ENCODE peak calls at places on chromosomes 13 and 19, in five cellular contexts. S is NCI-H510A treated with DMSO at 0.1 percent for 48 hours; H is neural progenitor cell; J is tibial nerve; M is stimulated activated CD8-positive, alpha-beta memory T cell treated with anti-CD3 and anti-CD28 coated beads, Interleukin-15, amount 100 ng/mL, for 4 hours. B is an unnamed sample.

GRCh38 chr19:27776524-27776923 is 1436.4 kb downstream of the UQCRFS1 start:
- DNase-seq in M (no peak), H (no peak), J (no peak), S (no peak), B (no peak)

GRCh38 chr19:2385053-2385721 is 25.1 kb downstream of the TMPRSS9 start:
- DNase-seq in J (no peak), S (no peak), H (peak), M (no peak), B (peak)

GRCh38 chr13:46386996-46387851 is at the start of gene RUBCNL:
- DNase-seq in M (no peak), S (no peak), H (peak), J (no peak), B (no peak)

GRCh38 chr13:35086667-35087066 is 144.6 kb downstream of the NBEA start:
- DNase-seq in S (no peak), H (no peak), M (no peak), J (no peak), B (no peak)

GRCh38 chr19:38515906-38516305 is 82.4 kb downstream of the RYR1 start:
- DNase-seq in M (no peak), S (no peak), H (no peak), J (no peak), B (no peak)

GRCh38 chr19:17735410-17735809 is 15.9 kb upstream of the FCHO1 start:
- DNase-seq in S (no peak), J (no peak), M (no peak), H (no peak), B (no peak)

GRCh38 chr19:2551864-2552185 is 75.9 kb downstream of the GADD45B start:
- DNase-seq in J (no peak), S (no peak), M (no peak), H (no peak), B (no peak)

GRCh38 chr19:54141356-54141755 is 3.8 kb downstream of the CNOT3 start:
- DNase-seq in J (no peak), M (no peak), S (no peak), H (no peak), B (no peak)

GRCh38 chr13:97880298-97880675 is 73.2 kb upstream of the IPO5 start:
- DNase-seq in H (no peak), J (no peak), M (no peak), S (no peak), B (no peak)

GRCh38 chr13:41500501-41500900 is 43.2 kb downstream of the RGCC start:
- DNase-seq in S (no peak), M (no peak), H (no peak), J (no peak), B (no peak)

GRCh38 chr19:10332158-10332964 is 968 bp downstream of the RAVER1 start:
- DNase-seq in J (no peak), H (no peak), S (no peak), M (no peak), B (no peak)

GRCh38 chr19:351976-352625 is 7.5 kb upstream of the MIER2 start:
- DNase-seq in M (no peak), J (no peak), S (no peak), H (no peak), B (no peak)

GRCh38 chr13:32126298-32126697 is 94.7 kb downstream of the FRY start:
- DNase-seq in M (no peak), H (no peak), S (no peak), J (no peak), B (no peak)

GRCh38 chr13:37074703-37075102 is 15.2 kb upstream of the SUPT20H start:
- DNase-seq in H (peak), J (no peak), S (peak), M (no peak), B (no peak)

GRCh38 chr19:56476671-56477428 is at the start of gene ZNF667:
- DNase-seq in M (peak), S (no peak), J (peak), H (peak), B (no peak)

GRCh38 chr13:40115456-40115855 is 460.0 kb downstream of the COG6 start:
- DNase-seq in M (no peak), J (no peak), S (no peak), H (no peak), B (no peak)

GRCh38 chr19:55251296-55252081 is 7.3 kb downstream of the PPP6R1 start:
- DNase-seq in S (no peak), M (peak), J (no peak), H (no peak), B (no peak)

GRCh38 chr19:34712606-34713261 is 21.3 kb upstream of the ZNF181 start:
- DNase-seq in J (no peak), S (peak), M (no peak), H (peak), B (peak)

GRCh38 chr13:45882626-45883025 is 31.1 kb upstream of the SIAH3 start:
- DNase-seq in J (no peak), S (no peak), H (peak), M (no peak), B (no peak)

GRCh38 chr13:25727776-25728175 is 324.0 kb downstream of the SHISA2 start:
- DNase-seq in S (no peak), H (no peak), M (no peak), J (no peak), B (no peak)

GRCh38 chr19:31976775-31977536 is 368.5 kb upstream of the ZNF507 start:
- DNase-seq in J (no peak), M (no peak), H (no peak), S (no peak), B (no peak)

GRCh38 chr19:50870417-50871089 is 2.7 kb upstream of the KLK2 start:
- DNase-seq in M (no peak), J (no peak), S (no peak), H (peak), B (no peak)

GRCh38 chr13:111006508-111007031 is 91.7 kb upstream of the ANKRD10 start:
- DNase-seq in H (peak), S (no peak), M (no peak), J (peak), B (no peak)

GRCh38 chr19:44847144-44848035 is 1.3 kb downstream of the NECTIN2 start:
- DNase-seq in J (peak), M (no peak), H (peak), S (peak), B (no peak)

GRCh38 chr13:21744149-21744548 is 73.3 kb downstream of the FGF9 start:
- DNase-seq in M (no peak), S (peak), J (no peak), H (no peak), B (no peak)

GRCh38 chr19:19943848-19944582 is 43.3 kb downstream of the ZNF93 start:
- DNase-seq in J (no peak), M (no peak), S (no peak), H (no peak), B (no peak)

GRCh38 chr19:42038675-42039074 is 31.3 kb downstream of the GRIK5 start:
- DNase-seq in S (peak), J (no peak), H (no peak), M (no peak), B (peak)

GRCh38 chr13:92941167-92941566 is 285.4 kb upstream of the GPC6 start:
- DNase-seq in S (no peak), M (no peak), J (no peak), H (no peak), B (no peak)

GRCh38 chr13:40946485-40946884 is 72.6 kb downstream of the ELF1 start:
- DNase-seq in S (no peak), H (no peak), J (no peak), M (no peak), B (no peak)

GRCh38 chr13:100197591-100198365 is 108.9 kb downstream of the PCCA start:
- DNase-seq in M (no peak), J (no peak), H (no peak), S (no peak), B (no peak)

GRCh38 chr19:13104848-13105646 is 2.4 kb upstream of the LYL1 start:
- DNase-seq in M (no peak), J (no peak), S (no peak), H (no peak), B (no peak)

GRCh38 chr13:112587767-112588489 is at the start of gene TUBGCP3:
- DNase-seq in M (peak), S (peak), H (peak), J (peak), B (no peak)

GRCh38 chr19:21158523-21159135 is 16.8 kb downstream of the ZNF431 start:
- DNase-seq in H (no peak), S (no peak), M (no peak), J (no peak), B (no peak)

GRCh38 chr19:18477974-18478373 is 40.0 kb upstream of the ISYNA1 start:
- DNase-seq in S (no peak), J (no peak), H (no peak), M (no peak), B (no peak)

GRCh38 chr13:49641810-49642291 is 13.5 kb downstream of the ARL11 start:
- DNase-seq in M (no peak), S (no peak), H (no peak), J (peak), B (no peak)

GRCh38 chr13:50467156-50467814 is 376.2 kb downstream of the DLEU7 start:
- DNase-seq in H (no peak), S (no peak), J (no peak), M (no peak), B (no peak)

GRCh38 chr13:82370306-82370705 is 1512.0 kb downstream of the SLITRK1 start:
- DNase-seq in H (no peak), M (no peak), S (no peak), J (no peak), B (no peak)

GRCh38 chr19:52665529-52665928 is 27.4 kb upstream of the ZNF83 start:
- DNase-seq in H (no peak), S (no peak), M (no peak), J (no peak), B (no peak)